ENCODE peak calls at places on chromosomes 13 and 19, in nine cellular contexts. E, T, C, U, K, N, W, I and M are unnamed samples.

GRCh38 chr13:37869756-37870488 is at the start of gene TRPC4:
- DNase-seq in E (peak; percentile 54), T (peak; percentile 25), C (peak; percentile 58), U (peak; percentile 76), K (peak; percentile 49), N (no peak), W (peak; percentile 59), I (peak; percentile 71), M (peak; percentile 57)

GRCh38 chr13:23673354-23673753 is 103.1 kb downstream of the TNFRSF19 start:
- DNase-seq in E (peak; percentile 82), T (peak; percentile 49), C (no peak), U (peak; percentile 99), K (no peak), N (no peak), W (peak; percentile 99), I (no peak), M (peak; percentile 13)

GRCh38 chr13:44498969-44499368 is 77.2 kb downstream of the TSC22D1 start:
- DNase-seq in E (no peak), T (no peak), C (peak; percentile 53), U (no peak), K (no peak), N (no peak), W (no peak), I (no peak), M (no peak)

GRCh38 chr13:28984825-28985224 is 164.7 kb downstream of the MTUS2 start:
- DNase-seq in E (no peak), T (no peak), C (no peak), U (no peak), K (no peak), N (no peak), W (no peak), I (no peak), M (no peak)

GRCh38 chr19:14114854-14115253 is 2.7 kb downstream of the PRKACA start:
- DNase-seq in E (peak; percentile 46), T (peak; percentile 51), C (peak; percentile 72), U (no peak), K (peak; percentile 86), N (no peak), W (no peak), I (peak; percentile 46), M (no peak)

GRCh38 chr13:89061821-89062220 is 1390.7 kb downstream of the SLITRK5 start:
- DNase-seq in E (peak; percentile 12), T (no peak), C (peak; percentile 5), U (no peak), K (no peak), N (no peak), W (no peak), I (no peak), M (no peak)

GRCh38 chr19:3387645-3388589 is 21.5 kb downstream of the NFIC start:
- DNase-seq in E (no peak), T (peak; percentile 79), C (peak; percentile 97), U (peak; percentile 50), K (peak; percentile 96), N (no peak), W (peak; percentile 39), I (peak; percentile 80), M (peak; percentile 82)

GRCh38 chr19:15159251-15159650 is 41.5 kb downstream of the NOTCH3 start:
- DNase-seq in E (peak; percentile 16), T (no peak), C (no peak), U (no peak), K (no peak), N (no peak), W (peak; percentile 33), I (no peak), M (no peak)

GRCh38 chr13:111911754-111912452 is 155.0 kb upstream of the SOX1 start:
- DNase-seq in E (no peak), T (no peak), C (no peak), U (no peak), K (no peak), N (no peak), W (no peak), I (no peak), M (no peak)

GRCh38 chr19:18304496-18305312 is 18.2 kb downstream of the LSM4 start:
- DNase-seq in E (peak; percentile 34), T (peak; percentile 89), C (peak; percentile 69), U (peak; percentile 80), K (peak; percentile 94), N (peak; percentile 72), W (peak; percentile 83), I (peak; percentile 88), M (no peak)

GRCh38 chr19:6249296-6249695 is 30.5 kb downstream of the MLLT1 start:
- DNase-seq in E (no peak), T (no peak), C (no peak), U (peak; percentile 51), K (no peak), N (no peak), W (peak; percentile 49), I (no peak), M (no peak)

GRCh38 chr13:33490461-33491327 is 205.1 kb upstream of the STARD13 start:
- DNase-seq in E (no peak), T (peak; percentile 19), C (no peak), U (no peak), K (no peak), N (no peak), W (no peak), I (no peak), M (no peak)

GRCh38 chr13:99144306-99144705 is 56.3 kb upstream of the UBAC2 start:
- DNase-seq in E (no peak), T (no peak), C (no peak), U (no peak), K (no peak), N (no peak), W (no peak), I (no peak), M (no peak)

GRCh38 chr19:29528350-29528945 is 2.7 kb downstream of the VSTM2B start:
- DNase-seq in E (peak; percentile 63), T (peak; percentile 25), C (peak; percentile 59), U (peak; percentile 60), K (peak; percentile 55), N (no peak), W (peak; percentile 58), I (no peak), M (peak; percentile 55)

GRCh38 chr13:72726721-72727416 is 560 bp downstream of the MZT1 start:
- DNase-seq in E (peak; percentile 6), T (peak; percentile 21), C (peak; percentile 35), U (peak; percentile 24), K (peak; percentile 69), N (peak; percentile 9), W (no peak), I (peak; percentile 23), M (peak; percentile 39)

GRCh38 chr19:54164369-54165068 is 5.0 kb upstream of the LENG1 start:
- DNase-seq in E (peak; percentile 94), T (peak; percentile 87), C (peak; percentile 62), U (peak; percentile 60), K (peak; percentile 73), N (peak; percentile 33), W (peak; percentile 22), I (no peak), M (peak; percentile 49)

GRCh38 chr19:13154911-13155471 is 4.8 kb downstream of the IER2 start:
- DNase-seq in E (peak; percentile 91), T (peak; percentile 54), C (peak; percentile 95), U (peak; percentile 65), K (peak; percentile 68), N (peak; percentile 64), W (peak; percentile 65), I (peak; percentile 89), M (peak; percentile 86)

GRCh38 chr19:3150739-3151329 is 15.0 kb downstream of the GNA15 start:
- DNase-seq in E (no peak), T (no peak), C (no peak), U (no peak), K (no peak), N (no peak), W (no peak), I (no peak), M (no peak)

GRCh38 chr19:48997972-48998371 is 4.3 kb downstream of the RUVBL2 start:
- DNase-seq in E (peak; percentile 63), T (no peak), C (peak; percentile 63), U (peak; percentile 55), K (no peak), N (peak; percentile 22), W (peak; percentile 45), I (peak; percentile 57), M (no peak)

GRCh38 chr13:89969996-89970709 is 1377.3 kb upstream of the MIR17HG start:
- DNase-seq in E (peak; percentile 2), T (no peak), C (no peak), U (peak; percentile 64), K (no peak), N (no peak), W (no peak), I (no peak), M (no peak)

GRCh38 chr19:40213882-40214570 is 4.2 kb downstream of the TTC9B start:
- DNase-seq in E (no peak), T (no peak), C (no peak), U (no peak), K (no peak), N (no peak), W (no peak), I (no peak), M (no peak)

GRCh38 chr13:81990652-81991051 is 1649.7 kb upstream of the SPRY2 start:
- DNase-seq in E (no peak), T (no peak), C (no peak), U (no peak), K (no peak), N (no peak), W (no peak), I (no peak), M (no peak)
- TF ChIP-seq CTCF in E (no peak), T (no peak), C (no peak), U (no peak), K (no peak), N (no peak), W (no peak), I (no peak), M (no peak)

DNA sequence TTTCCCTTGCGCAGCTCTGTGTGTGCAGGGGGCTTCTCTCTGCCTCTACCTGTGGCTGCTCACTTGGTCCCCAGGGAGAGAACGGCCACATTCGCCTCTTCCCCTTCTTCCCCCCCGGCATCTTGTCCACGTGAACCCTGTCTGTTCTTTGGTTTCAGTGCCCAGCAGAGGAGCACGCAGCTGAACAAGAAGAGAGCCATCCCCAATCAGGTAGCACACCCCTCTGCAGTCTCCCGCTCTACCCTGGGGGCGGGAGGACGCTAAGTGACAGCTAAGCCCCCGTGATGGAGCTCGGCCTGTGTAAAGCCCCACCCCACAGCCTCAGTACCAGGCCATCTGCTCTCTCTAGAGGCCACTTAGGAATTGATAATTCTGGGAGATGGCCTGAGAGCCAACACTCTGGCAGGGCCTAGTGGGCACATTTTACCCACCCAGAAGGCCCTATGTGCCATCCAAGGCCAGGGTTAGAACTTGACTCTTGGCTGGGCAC is 30.2 kb downstream of the TMED1 start:
- DNase-seq in E (no peak), T (no peak), C (no peak), U (no peak), K (no peak), N (no peak), W (no peak), I (no peak), M (no peak)
- H3K27ac ChIP-seq in E (no peak overlapping the region), T (no peak overlapping the region), C (no peak overlapping the region), U (no peak overlapping the region), K (no peak overlapping the region), N (no peak overlapping the region), W (no peak overlapping the region), I (no peak overlapping the region), M (peak overlapping the region; percentile 3)

GRCh38 chr13:39602614-39603366 is at the start of gene LHFPL6:
- DNase-seq in E (peak; percentile 63), T (peak; percentile 88), C (peak; percentile 79), U (peak; percentile 83), K (peak; percentile 87), N (peak; percentile 29), W (peak; percentile 77), I (peak; percentile 67), M (peak; percentile 87)
- TF ChIP-seq CTCF in E (peak; percentile 49), T (peak; percentile 69), C (peak; percentile 12), U (peak; percentile 56), K (no peak), N (no peak), W (peak; percentile 60), I (peak; percentile 54), M (peak; percentile 71)

GRCh38 chr13:36360863-36361262 is 14.7 kb upstream of the SPART start:
- DNase-seq in E (no peak), T (no peak), C (no peak), U (no peak), K (no peak), N (no peak), W (no peak), I (no peak), M (no peak)
- H3K27ac ChIP-seq in E (no peak overlapping the region), T (no peak overlapping the region), C (no peak overlapping the region), U (no peak overlapping the region), K (no peak overlapping the region), N (no peak overlapping the region), W (no peak overlapping the region), I (no peak overlapping the region), M (no peak overlapping the region)